ENCODE peak calls at places on chromosomes 7 and 10, in six cellular contexts. One of them, this sample, is unnamed.

GRCh38 chr7:43669286-43670081 is 59.8 kb downstream of the COA1 start:
- DNase-seq in neuronal stem cell: no peak
- DNase-seq in mesendoderm: peak; percentile 85
- DNase-seq in H9: peak; percentile 96
- DNase-seq in mesenchymal stem cell: peak; percentile 27
- DNase-seq in H1: peak; percentile 92
- DNase-seq in this sample: no peak

GRCh38 chr7:27064681-27065080 is 31.1 kb downstream of the HOXA1 start:
- DNase-seq in neuronal stem cell: no peak
- DNase-seq in mesendoderm: no peak
- DNase-seq in H9: no peak
- DNase-seq in mesenchymal stem cell: no peak
- DNase-seq in H1: no peak
- DNase-seq in this sample: no peak

GRCh38 chr10:131824371-131825149 is 76.2 kb upstream of the PPP2R2D start:
- DNase-seq in neuronal stem cell: no peak
- DNase-seq in mesendoderm: peak; percentile 51
- DNase-seq in H9: peak; percentile 58
- DNase-seq in mesenchymal stem cell: no peak
- DNase-seq in H1: no peak
- DNase-seq in this sample: no peak

GRCh38 chr7:138893258-138893657 is 87.9 kb downstream of the KIAA1549 start:
- DNase-seq in neuronal stem cell: no peak
- DNase-seq in mesendoderm: no peak
- DNase-seq in H9: no peak
- DNase-seq in mesenchymal stem cell: no peak
- DNase-seq in H1: no peak
- DNase-seq in this sample: no peak

GRCh38 chr7:112987171-112987570 is 99.5 kb downstream of the GPR85 start:
- DNase-seq in neuronal stem cell: no peak
- DNase-seq in mesendoderm: no peak
- DNase-seq in H9: no peak
- DNase-seq in mesenchymal stem cell: no peak
- DNase-seq in H1: no peak
- DNase-seq in this sample: no peak

GRCh38 chr7:37987732-37988131 is 67.3 kb downstream of the EPDR1 start:
- DNase-seq in neuronal stem cell: no peak
- DNase-seq in mesendoderm: no peak
- DNase-seq in H9: no peak
- DNase-seq in mesenchymal stem cell: no peak
- DNase-seq in H1: no peak
- DNase-seq in this sample: no peak

GRCh38 chr7:150453186-150453585 is 2.8 kb downstream of the GIMAP8 start:
- DNase-seq in neuronal stem cell: no peak
- DNase-seq in mesendoderm: no peak
- DNase-seq in H9: no peak
- DNase-seq in mesenchymal stem cell: no peak
- DNase-seq in H1: no peak
- DNase-seq in this sample: no peak

GRCh38 chr7:45663167-45663921 is 89.2 kb downstream of the ADCY1 start:
- DNase-seq in neuronal stem cell: peak; percentile 8
- DNase-seq in mesendoderm: peak; percentile 45
- DNase-seq in H9: peak; percentile 70
- DNase-seq in mesenchymal stem cell: peak; percentile 20
- DNase-seq in H1: peak; percentile 9
- DNase-seq in this sample: peak; percentile 12

GRCh38 chr10:6014241-6014761 is 37.0 kb upstream of the IL15RA start:
- DNase-seq in neuronal stem cell: no peak
- DNase-seq in mesendoderm: peak; percentile 58
- DNase-seq in H9: peak; percentile 49
- DNase-seq in mesenchymal stem cell: peak; percentile 49
- DNase-seq in H1: no peak
- DNase-seq in this sample: peak; percentile 42

GRCh38 chr7:125563964-125564529 is 634.4 kb upstream of the POT1 start:
- DNase-seq in neuronal stem cell: no peak
- DNase-seq in mesendoderm: peak; percentile 16
- DNase-seq in H9: peak; percentile 53
- DNase-seq in mesenchymal stem cell: no peak
- DNase-seq in H1: no peak
- DNase-seq in this sample: no peak

GRCh38 chr7:42224391-42225003 is 12.5 kb downstream of the GLI3 start:
- DNase-seq in neuronal stem cell: no peak
- DNase-seq in mesendoderm: peak; percentile 34
- DNase-seq in H9: peak; percentile 65
- DNase-seq in mesenchymal stem cell: no peak
- DNase-seq in H1: no peak
- DNase-seq in this sample: no peak

GRCh38 chr7:42226354-42226941 is 10.6 kb downstream of the GLI3 start:
- DNase-seq in neuronal stem cell: no peak
- DNase-seq in mesendoderm: peak; percentile 40
- DNase-seq in H9: no peak
- DNase-seq in mesenchymal stem cell: no peak
- DNase-seq in H1: no peak
- DNase-seq in this sample: no peak

GRCh38 chr7:42231043-42231442 is 6.0 kb downstream of the GLI3 start:
- DNase-seq in neuronal stem cell: no peak
- DNase-seq in mesendoderm: no peak
- DNase-seq in H9: no peak
- DNase-seq in mesenchymal stem cell: no peak
- DNase-seq in H1: no peak
- DNase-seq in this sample: no peak

GRCh38 chr7:42227523-42227922 is 9.5 kb downstream of the GLI3 start:
- DNase-seq in neuronal stem cell: no peak
- DNase-seq in mesendoderm: peak; percentile 70
- DNase-seq in H9: no peak
- DNase-seq in mesenchymal stem cell: peak; percentile 21
- DNase-seq in H1: no peak
- DNase-seq in this sample: no peak

DNA sequence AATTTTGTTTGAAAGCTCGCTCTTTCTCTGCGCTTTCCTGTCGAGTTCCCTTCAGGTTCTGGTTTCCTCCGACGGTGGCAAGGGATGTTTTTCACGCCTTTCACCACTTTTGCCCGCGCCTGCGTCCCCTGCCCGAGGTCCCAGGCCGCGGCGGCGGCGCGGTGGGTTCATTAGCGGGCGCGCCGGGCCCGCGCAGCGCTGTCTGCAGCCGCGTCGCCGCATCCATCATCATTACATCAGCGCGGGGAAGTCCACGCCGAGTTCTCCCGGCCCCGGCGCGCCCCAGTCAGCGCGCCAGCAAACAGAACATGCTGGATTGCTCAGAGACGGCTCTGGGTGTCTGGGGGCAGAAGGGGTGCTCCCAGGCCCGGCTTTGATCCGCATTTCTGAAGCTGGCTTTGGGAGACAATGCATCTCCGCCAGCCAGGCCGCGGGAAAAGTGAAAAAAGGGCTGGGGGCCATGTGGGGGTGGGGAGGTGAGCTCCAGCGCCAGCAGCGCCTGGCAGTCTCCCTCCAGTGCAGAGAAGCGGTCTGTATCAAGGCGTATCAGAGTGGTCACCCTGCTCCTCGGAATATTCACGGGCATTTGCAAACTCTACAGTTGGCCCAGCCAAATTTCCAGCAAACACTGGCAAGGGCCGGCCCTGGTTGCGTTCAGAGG is 8.9 kb downstream of the GLI3 start:
- DNase-seq in neuronal stem cell: no peak
- DNase-seq in mesendoderm: peak; percentile 51
- DNase-seq in H9: peak; percentile 65
- DNase-seq in mesenchymal stem cell: peak; percentile 72
- DNase-seq in H1: no peak
- DNase-seq in this sample: peak; percentile 46
- H4K8ac ChIP-seq in neuronal stem cell: peak overlapping the region; percentile 98
- H4K8ac ChIP-seq in mesendoderm: no peak overlapping the region
- H4K8ac ChIP-seq in H9: no peak overlapping the region
- H4K8ac ChIP-seq in mesenchymal stem cell: peak overlapping the region; percentile 51
- H4K8ac ChIP-seq in H1: peak overlapping the region; percentile 97
- H4K8ac ChIP-seq in this sample: no peak overlapping the region

DNA sequence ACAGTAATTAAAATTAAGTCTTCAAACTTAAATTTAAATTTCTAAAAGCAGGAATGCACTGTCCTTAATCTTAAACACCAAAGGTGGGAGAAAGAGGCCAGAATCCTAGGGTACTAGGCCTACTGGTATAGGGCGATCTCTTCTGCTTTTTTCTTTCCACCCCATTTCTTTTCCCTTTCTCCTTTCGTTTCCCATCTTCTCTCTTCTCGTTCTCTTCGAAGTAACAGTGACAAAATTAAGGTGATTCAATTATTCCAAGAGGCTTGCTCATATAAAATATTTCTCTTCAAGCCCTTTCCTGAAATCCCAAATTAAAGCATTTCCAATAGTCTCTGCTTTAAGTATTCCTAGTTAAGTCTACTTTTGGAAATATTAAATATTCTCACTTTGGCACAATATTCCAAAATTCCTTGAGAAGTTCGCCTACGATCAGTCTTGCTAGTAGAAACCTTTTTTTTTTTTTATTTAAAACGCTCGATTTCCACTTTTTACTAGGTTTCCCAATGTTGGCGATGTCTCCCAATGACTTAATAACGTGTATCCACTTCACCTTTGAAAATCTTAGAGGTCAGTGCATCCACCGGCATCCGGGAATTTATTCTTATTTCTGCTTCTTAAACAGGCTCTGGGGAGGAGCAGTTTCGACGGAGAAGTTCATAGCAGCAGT is 765 bp upstream of the LCOR start:
- DNase-seq in neuronal stem cell: no peak
- DNase-seq in mesendoderm: no peak
- DNase-seq in H9: no peak
- DNase-seq in mesenchymal stem cell: peak; percentile 8
- DNase-seq in H1: no peak
- DNase-seq in this sample: no peak
- H4K8ac ChIP-seq in neuronal stem cell: no peak overlapping the region
- H4K8ac ChIP-seq in mesendoderm: peak overlapping the region; percentile 84
- H4K8ac ChIP-seq in H9: no peak overlapping the region
- H4K8ac ChIP-seq in mesenchymal stem cell: peak overlapping the region; percentile 57
- H4K8ac ChIP-seq in H1: no peak overlapping the region
- H4K8ac ChIP-seq in this sample: peak overlapping the region; percentile 84

GRCh38 chr10:77500754-77501151 is 136.9 kb downstream of the KCNMA1 start:
- DNase-seq in neuronal stem cell: no peak
- DNase-seq in mesendoderm: no peak
- DNase-seq in H9: no peak
- DNase-seq in mesenchymal stem cell: no peak
- DNase-seq in H1: no peak
- DNase-seq in this sample: peak; percentile 26
- H4K8ac ChIP-seq in neuronal stem cell: no peak overlapping the region
- H4K8ac ChIP-seq in mesendoderm: no peak overlapping the region
- H4K8ac ChIP-seq in H9: no peak overlapping the region
- H4K8ac ChIP-seq in mesenchymal stem cell: no peak overlapping the region
- H4K8ac ChIP-seq in H1: no peak overlapping the region
- H4K8ac ChIP-seq in this sample: peak overlapping the region; percentile 32

DNA sequence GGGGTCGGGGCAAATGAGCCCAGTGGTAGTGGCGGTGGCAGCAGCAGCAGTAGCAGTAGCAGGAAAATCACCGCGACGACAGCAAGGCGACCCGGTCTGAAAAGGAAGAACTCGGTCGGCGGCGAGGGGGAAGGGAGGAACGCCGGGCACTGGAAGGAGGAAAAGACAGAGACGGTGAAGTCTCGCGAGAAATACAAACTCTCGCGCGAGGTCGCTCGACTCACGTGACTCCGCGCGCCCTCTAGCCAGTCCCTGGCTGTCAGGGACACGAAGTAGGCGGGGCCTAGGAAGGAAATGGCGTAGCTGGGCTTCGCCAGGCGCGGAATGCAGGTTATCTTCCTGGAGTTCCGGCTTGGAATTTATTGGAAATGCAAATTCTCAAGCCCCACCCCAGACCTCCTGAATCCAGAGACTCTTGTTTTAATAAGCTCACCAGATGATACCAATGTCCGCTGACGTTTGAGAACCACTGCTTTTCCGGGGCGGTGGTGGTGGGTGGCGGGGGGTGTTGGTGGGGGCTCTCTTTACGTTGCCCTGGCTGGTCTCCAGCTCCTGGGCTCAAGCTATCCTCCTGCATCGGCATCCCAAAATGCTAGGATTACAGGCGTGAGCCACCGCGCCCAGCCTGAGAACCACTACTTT is at the start of gene SMNDC1:
- DNase-seq in neuronal stem cell: peak; percentile 99
- DNase-seq in mesendoderm: peak; percentile 99
- DNase-seq in H9: peak; percentile 98
- DNase-seq in mesenchymal stem cell: peak; percentile 98
- DNase-seq in H1: peak; percentile 97
- DNase-seq in this sample: peak; percentile 97
- H4K8ac ChIP-seq in neuronal stem cell: no peak within 1 kb of the TSS
- H4K8ac ChIP-seq in mesendoderm: peak within 1 kb of the TSS; percentile 95
- H4K8ac ChIP-seq in H9: no peak within 1 kb of the TSS
- H4K8ac ChIP-seq in mesenchymal stem cell: peak within 1 kb of the TSS; percentile 82
- H4K8ac ChIP-seq in H1: peak within 1 kb of the TSS; percentile 95
- H4K8ac ChIP-seq in this sample: peak within 1 kb of the TSS; percentile 62

DNA sequence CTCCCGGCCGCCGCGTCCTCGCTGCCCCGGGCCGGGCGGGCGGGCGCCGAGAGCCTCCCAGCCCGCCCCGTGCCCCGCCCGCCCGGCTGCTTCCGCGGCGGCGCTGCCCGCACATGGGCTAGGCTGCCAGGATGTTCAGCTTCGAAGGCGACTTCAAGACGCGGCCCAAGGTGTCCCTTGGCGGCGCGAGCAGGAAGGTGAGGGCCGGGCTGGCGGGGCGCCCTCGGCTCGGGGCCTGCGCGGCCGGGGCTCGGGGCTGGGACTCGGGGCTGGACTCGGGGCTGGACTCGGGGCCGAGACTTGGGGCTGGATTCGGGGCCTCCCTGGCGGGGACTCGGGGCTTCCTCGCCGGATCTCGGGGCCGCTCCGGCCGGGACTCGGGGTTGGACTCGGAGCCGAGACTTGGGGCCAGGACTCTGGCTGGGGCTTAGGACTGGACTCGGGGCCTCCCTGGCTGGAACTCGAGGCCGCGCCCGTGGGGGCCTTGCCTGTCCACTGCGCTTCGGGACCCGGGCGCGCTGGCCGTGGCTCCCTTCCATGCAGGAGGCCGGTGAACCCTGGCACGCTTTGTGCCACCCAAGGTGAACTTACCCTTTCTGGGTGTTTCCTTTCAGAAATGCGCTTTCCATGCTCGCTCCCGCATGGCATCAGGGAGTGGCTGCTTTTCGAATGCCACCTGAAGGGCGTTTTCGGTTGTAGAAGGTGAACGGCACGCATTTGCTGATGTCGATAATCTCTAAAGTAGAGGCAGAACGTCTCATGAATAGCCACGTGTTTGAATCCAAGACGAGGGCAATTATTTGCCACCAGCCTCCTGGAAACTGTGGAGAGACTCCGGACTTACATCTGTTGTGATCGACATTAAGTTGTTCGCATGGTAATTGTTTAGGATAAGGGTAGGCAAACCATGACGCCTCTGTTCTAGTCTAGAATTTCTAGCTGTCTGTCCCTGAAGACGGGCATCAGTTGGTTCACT is 704 bp downstream of the UBE3C start:
- DNase-seq in neuronal stem cell: peak; percentile 15
- DNase-seq in mesendoderm: peak; percentile 69
- DNase-seq in H9: no peak
- DNase-seq in mesenchymal stem cell: peak; percentile 58
- DNase-seq in H1: no peak
- DNase-seq in this sample: peak; percentile 38
- H4K8ac ChIP-seq in neuronal stem cell: no peak overlapping the region
- H4K8ac ChIP-seq in mesendoderm: peak overlapping the region; percentile 58
- H4K8ac ChIP-seq in H9: no peak overlapping the region
- H4K8ac ChIP-seq in mesenchymal stem cell: peak overlapping the region; percentile 85
- H4K8ac ChIP-seq in H1: peak overlapping the region; percentile 95
- H4K8ac ChIP-seq in this sample: no peak overlapping the region

GRCh38 chr10:71218833-71219120 is 6.4 kb downstream of the UNC5B start:
- DNase-seq in neuronal stem cell: no peak
- DNase-seq in mesendoderm: no peak
- DNase-seq in H9: no peak
- DNase-seq in mesenchymal stem cell: no peak
- DNase-seq in H1: no peak
- DNase-seq in this sample: no peak
- H4K8ac ChIP-seq in neuronal stem cell: no peak overlapping the region
- H4K8ac ChIP-seq in mesendoderm: no peak overlapping the region
- H4K8ac ChIP-seq in H9: no peak overlapping the region
- H4K8ac ChIP-seq in mesenchymal stem cell: no peak overlapping the region
- H4K8ac ChIP-seq in H1: no peak overlapping the region
- H4K8ac ChIP-seq in this sample: no peak overlapping the region

This sample was measured in IMR-90.